ENCODE peak calls at places on chromosome 2, in seven cellular contexts. S, A, I, L, B, K and H are unnamed samples.

GRCh38 chr2:238127165-238128060 is 11.1 kb upstream of the KLHL30 start:
- DNase-seq in B (no peak), I (no peak), K (peak; percentile 49), S (no peak), L (no peak), A (peak; percentile 53), H (no peak)

GRCh38 chr2:188474316-188474715 is 182.6 kb downstream of the GULP1 start:
- DNase-seq in L (no peak), K (no peak), I (no peak), S (no peak), A (no peak), B (peak; percentile 3), H (no peak)

GRCh38 chr2:176552456-176553135 is 283.4 kb downstream of the MTX2 start:
- DNase-seq in B (peak; percentile 67), L (no peak), K (no peak), A (no peak), S (no peak), I (no peak), H (no peak)

GRCh38 chr2:88059979-88060906 is 4.7 kb upstream of the KRCC1 start:
- DNase-seq in S (no peak), I (peak; percentile 20), K (peak; percentile 26), A (peak; percentile 46), L (no peak), B (peak; percentile 69), H (no peak)

GRCh38 chr2:172938713-172939375 is 136.8 kb upstream of the MAP3K20 start:
- DNase-seq in L (no peak), A (no peak), I (no peak), S (no peak), B (no peak), K (no peak), H (no peak)

GRCh38 chr2:240462073-240462703 is 26.7 kb downstream of the GPC1 start:
- DNase-seq in I (no peak), A (no peak), S (no peak), L (no peak), B (no peak), K (peak; percentile 4), H (no peak)

GRCh38 chr2:201401815-201402214 is 44.7 kb upstream of the FLACC1 start:
- DNase-seq in I (no peak), B (no peak), A (no peak), L (no peak), K (no peak), S (no peak), H (no peak)

GRCh38 chr2:220569380-220569779 is 942.0 kb downstream of the SLC4A3 start:
- DNase-seq in S (no peak), K (no peak), B (no peak), L (no peak), I (peak; percentile 94), A (no peak), H (no peak)

GRCh38 chr2:233379441-233379840 is 25.1 kb downstream of the DGKD start:
- DNase-seq in I (no peak), B (no peak), K (no peak), L (no peak), S (no peak), A (no peak), H (no peak)

GRCh38 chr2:163171786-163172549 is 333.4 kb upstream of the KCNH7 start:
- DNase-seq in L (no peak), B (peak; percentile 27), A (no peak), K (no peak), S (no peak), I (no peak), H (no peak)

GRCh38 chr2:222523783-222524544 is 99.6 kb downstream of the SGPP2 start:
- DNase-seq in L (no peak), B (peak; percentile 11), S (no peak), A (no peak), K (no peak), I (no peak), H (no peak)

GRCh38 chr2:102098756-102099155 is 43.8 kb upstream of the IL1R1 start:
- DNase-seq in B (peak; percentile 81), L (no peak), I (no peak), A (no peak), K (no peak), S (no peak), H (no peak)

GRCh38 chr2:85278361-85278760 is 49.4 kb downstream of the TGOLN2 start:
- DNase-seq in K (no peak), I (no peak), L (no peak), A (no peak), S (no peak), B (no peak), H (no peak)

GRCh38 chr2:135002836-135003235 is 44.4 kb downstream of the MAP3K19 start:
- DNase-seq in B (no peak), L (no peak), S (no peak), I (no peak), K (no peak), A (no peak), H (no peak)

GRCh38 chr2:32061973-32062861 is 1.1 kb upstream of the SPAST start:
- DNase-seq in B (peak; percentile 57), S (no peak), K (peak; percentile 18), A (peak; percentile 27), L (no peak), I (peak; percentile 81), H (no peak)

GRCh38 chr2:203656522-203657287 is 49.7 kb upstream of the CD28 start:
- DNase-seq in K (no peak), B (no peak), I (peak; percentile 71), S (no peak), L (no peak), A (no peak), H (no peak)

GRCh38 chr2:83787189-83787588 is 671.9 kb downstream of the SUCLG1 start:
- DNase-seq in L (no peak), A (no peak), I (no peak), S (no peak), B (no peak), K (no peak), H (no peak)

GRCh38 chr2:157279331-157279730 is 21.8 kb downstream of the GALNT5 start:
- DNase-seq in A (no peak), L (no peak), S (no peak), I (no peak), K (no peak), B (no peak), H (no peak)

GRCh38 chr2:20516646-20517341 is 69.9 kb downstream of the RHOB start:
- DNase-seq in I (no peak), K (no peak), A (no peak), S (no peak), B (no peak), L (no peak), H (no peak)

GRCh38 chr2:24920813-24921441 is 890 bp upstream of the ADCY3 start:
- DNase-seq in B (peak; percentile 57), I (no peak), S (no peak), L (no peak), A (peak; percentile 56), K (peak; percentile 37), H (no peak)

GRCh38 chr2:222835142-222835822 is 25.6 kb upstream of the ACSL3 start:
- DNase-seq in I (no peak), K (no peak), B (peak; percentile 72), A (peak; percentile 17), L (no peak), S (no peak), H (no peak)